ENCODE peak calls at places on chromosomes 1 and 21, in seven cellular contexts. One of them, this sample, is unnamed.

GRCh38 chr1:199113265-199113869 is 474.5 kb downstream of the PTPRC start:
- DNase-seq in SK-N-SH: peak
- DNase-seq in HepG2: peak
- DNase-seq in K562: no peak
- DNase-seq in HCT116: peak
- DNase-seq in H1: peak
- DNase-seq in GM12878: peak
- DNase-seq in this sample: no peak

GRCh38 chr1:58779837-58780585 is 3.8 kb downstream of the JUN start:
- DNase-seq in SK-N-SH: no peak
- DNase-seq in HepG2: peak
- DNase-seq in K562: no peak
- DNase-seq in HCT116: no peak
- DNase-seq in H1: no peak
- DNase-seq in GM12878: no peak
- DNase-seq in this sample: peak

GRCh38 chr1:113677250-113678158 is 81.8 kb downstream of the PHTF1 start:
- DNase-seq in SK-N-SH: peak
- DNase-seq in HepG2: peak
- DNase-seq in K562: peak
- DNase-seq in HCT116: peak
- DNase-seq in H1: no peak
- DNase-seq in GM12878: no peak
- DNase-seq in this sample: peak

GRCh38 chr1:197915217-197915616 is 2.0 kb upstream of the LHX9 start:
- DNase-seq in SK-N-SH: peak
- DNase-seq in HepG2: no peak
- DNase-seq in K562: no peak
- DNase-seq in HCT116: no peak
- DNase-seq in H1: peak
- DNase-seq in GM12878: no peak
- DNase-seq in this sample: no peak

GRCh38 chr1:217953330-217953729 is 322.2 kb downstream of the SPATA17 start:
- DNase-seq in SK-N-SH: no peak
- DNase-seq in HepG2: no peak
- DNase-seq in K562: no peak
- DNase-seq in HCT116: no peak
- DNase-seq in H1: no peak
- DNase-seq in GM12878: no peak
- DNase-seq in this sample: peak

GRCh38 chr1:37035014-37035686 is 835 bp upstream of the GRIK3 start:
- DNase-seq in SK-N-SH: no peak
- DNase-seq in HepG2: no peak
- DNase-seq in K562: no peak
- DNase-seq in HCT116: no peak
- DNase-seq in H1: peak
- DNase-seq in GM12878: no peak
- DNase-seq in this sample: no peak

GRCh38 chr1:78688701-78689100 is 39.1 kb downstream of the IFI44 start:
- DNase-seq in SK-N-SH: peak
- DNase-seq in HepG2: no peak
- DNase-seq in K562: no peak
- DNase-seq in HCT116: no peak
- DNase-seq in H1: no peak
- DNase-seq in GM12878: no peak
- DNase-seq in this sample: no peak

GRCh38 chr1:109773900-109774485 is 10.3 kb upstream of the EPS8L3 start:
- DNase-seq in SK-N-SH: no peak
- DNase-seq in HepG2: no peak
- DNase-seq in K562: no peak
- DNase-seq in HCT116: no peak
- DNase-seq in H1: no peak
- DNase-seq in GM12878: no peak
- DNase-seq in this sample: no peak

GRCh38 chr1:164804366-164804765 is 245.4 kb downstream of the PBX1 start:
- DNase-seq in SK-N-SH: no peak
- DNase-seq in HepG2: no peak
- DNase-seq in K562: no peak
- DNase-seq in HCT116: no peak
- DNase-seq in H1: no peak
- DNase-seq in GM12878: no peak
- DNase-seq in this sample: no peak

GRCh38 chr21:45948576-45949141 is 32.9 kb upstream of the COL6A1 start:
- DNase-seq in SK-N-SH: no peak
- DNase-seq in HepG2: no peak
- DNase-seq in K562: peak
- DNase-seq in HCT116: no peak
- DNase-seq in H1: no peak
- DNase-seq in GM12878: no peak
- DNase-seq in this sample: no peak

GRCh38 chr21:36584980-36585940 is 105.3 kb upstream of the CLDN14 start:
- DNase-seq in SK-N-SH: no peak
- DNase-seq in HepG2: no peak
- DNase-seq in K562: no peak
- DNase-seq in HCT116: no peak
- DNase-seq in H1: no peak
- DNase-seq in GM12878: no peak
- DNase-seq in this sample: peak
- TF ChIP-seq JUND in SK-N-SH: no peak
- TF ChIP-seq JUND in HepG2: no peak
- TF ChIP-seq JUND in K562: no peak
- TF ChIP-seq JUND in HCT116: no peak
- TF ChIP-seq JUND in H1: no peak
- TF ChIP-seq JUND in GM12878: no peak
- TF ChIP-seq JUND in this sample: no peak

DNA sequence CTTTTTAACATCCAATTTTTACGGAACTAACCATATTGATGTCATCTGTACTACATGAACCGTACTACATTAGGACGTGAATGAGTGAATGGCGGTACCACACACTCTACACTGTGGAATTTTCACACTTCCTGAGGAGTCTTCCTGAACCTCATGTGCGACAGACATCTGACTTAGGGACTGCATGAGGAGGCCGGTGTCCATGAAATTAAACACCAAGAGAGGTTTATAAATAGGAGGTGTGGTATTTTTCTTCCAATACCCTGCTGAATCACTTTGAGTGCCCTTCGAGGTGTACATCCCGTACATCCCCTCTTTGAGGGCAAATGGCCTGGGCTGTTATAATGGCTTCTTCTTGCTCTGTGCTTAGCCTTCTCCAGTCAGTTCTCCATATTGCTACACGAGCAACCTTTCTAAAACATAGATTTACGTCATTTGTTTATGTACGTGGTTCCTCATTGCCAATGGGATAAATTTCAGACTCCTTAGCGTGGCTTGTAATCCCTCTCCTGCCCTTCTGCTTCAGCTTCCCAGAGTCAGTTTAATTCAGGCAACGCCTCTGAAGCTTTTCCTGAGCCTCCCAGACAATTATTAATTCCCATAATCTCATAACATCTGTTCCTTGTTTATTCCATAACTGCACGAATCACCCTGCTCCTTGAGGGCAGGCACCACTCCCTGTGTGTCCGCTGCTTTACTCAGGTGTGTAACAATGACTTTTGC is 9.4 kb downstream of the ST3GAL3 start:
- DNase-seq in SK-N-SH: no peak
- DNase-seq in HepG2: no peak
- DNase-seq in K562: no peak
- DNase-seq in HCT116: no peak
- DNase-seq in H1: no peak
- DNase-seq in GM12878: no peak
- DNase-seq in this sample: no peak
- TF ChIP-seq JUND in SK-N-SH: no peak
- TF ChIP-seq JUND in HepG2: no peak
- TF ChIP-seq JUND in K562: no peak
- TF ChIP-seq JUND in HCT116: no peak
- TF ChIP-seq JUND in H1: no peak
- TF ChIP-seq JUND in GM12878: no peak
- TF ChIP-seq JUND in this sample: no peak

DNA sequence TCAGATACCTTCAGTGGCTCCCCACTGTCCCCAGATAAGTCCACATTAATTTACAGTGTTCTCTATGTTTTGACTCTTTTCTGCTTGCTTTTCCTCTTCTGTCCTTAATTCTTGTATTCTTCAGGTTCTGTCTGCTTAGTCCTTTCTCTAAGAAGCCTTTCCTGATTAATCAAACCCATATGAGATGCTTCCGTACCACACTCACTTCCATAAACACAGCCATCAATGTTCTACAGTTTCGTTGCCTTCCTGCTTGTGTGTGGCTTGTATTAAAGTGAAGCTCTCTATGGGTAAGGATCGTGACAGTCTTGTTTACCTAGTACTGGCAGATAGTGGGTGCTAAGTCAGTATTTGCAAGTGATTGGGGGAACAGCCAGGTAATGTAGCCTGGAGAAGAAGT is 75.9 kb downstream of the PRDM2 start:
- DNase-seq in SK-N-SH: no peak
- DNase-seq in HepG2: no peak
- DNase-seq in K562: no peak
- DNase-seq in HCT116: no peak
- DNase-seq in H1: no peak
- DNase-seq in GM12878: no peak
- DNase-seq in this sample: no peak
- TF ChIP-seq JUND in SK-N-SH: no peak
- TF ChIP-seq JUND in HepG2: no peak
- TF ChIP-seq JUND in K562: no peak
- TF ChIP-seq JUND in HCT116: no peak
- TF ChIP-seq JUND in H1: no peak
- TF ChIP-seq JUND in GM12878: no peak
- TF ChIP-seq JUND in this sample: no peak

GRCh38 chr1:212699839-212700596 is at the start of gene BATF3:
- DNase-seq in SK-N-SH: peak
- DNase-seq in HepG2: no peak
- DNase-seq in K562: peak
- DNase-seq in HCT116: no peak
- DNase-seq in H1: peak
- DNase-seq in GM12878: no peak
- DNase-seq in this sample: no peak

GRCh38 chr1:212698467-212699103 is 1.1 kb downstream of the BATF3 start:
- DNase-seq in SK-N-SH: no peak
- DNase-seq in HepG2: no peak
- DNase-seq in K562: no peak
- DNase-seq in HCT116: no peak
- DNase-seq in H1: no peak
- DNase-seq in GM12878: no peak
- DNase-seq in this sample: no peak

GRCh38 chr1:212699104-212699838 is 369 bp downstream of the BATF3 start:
- DNase-seq in SK-N-SH: peak
- DNase-seq in HepG2: peak
- DNase-seq in K562: peak
- DNase-seq in HCT116: peak
- DNase-seq in H1: peak
- DNase-seq in GM12878: no peak
- DNase-seq in this sample: peak

GRCh38 chr1:212700597-212700891 is 904 bp upstream of the BATF3 start:
- DNase-seq in SK-N-SH: peak
- DNase-seq in HepG2: no peak
- DNase-seq in K562: no peak
- DNase-seq in HCT116: no peak
- DNase-seq in H1: no peak
- DNase-seq in GM12878: no peak
- DNase-seq in this sample: no peak

GRCh38 chr1:212696721-212697331 is 2.8 kb downstream of the BATF3 start:
- DNase-seq in SK-N-SH: no peak
- DNase-seq in HepG2: no peak
- DNase-seq in K562: no peak
- DNase-seq in HCT116: no peak
- DNase-seq in H1: no peak
- DNase-seq in GM12878: no peak
- DNase-seq in this sample: no peak
- TF ChIP-seq JUND in SK-N-SH: no peak
- TF ChIP-seq JUND in HepG2: no peak
- TF ChIP-seq JUND in K562: no peak
- TF ChIP-seq JUND in HCT116: no peak
- TF ChIP-seq JUND in H1: no peak
- TF ChIP-seq JUND in GM12878: no peak
- TF ChIP-seq JUND in this sample: no peak

GRCh38 chr1:231636157-231636556 is 9.6 kb downstream of the DISC1 start:
- DNase-seq in SK-N-SH: no peak
- DNase-seq in HepG2: peak
- DNase-seq in K562: no peak
- DNase-seq in HCT116: no peak
- DNase-seq in H1: no peak
- DNase-seq in GM12878: no peak
- DNase-seq in this sample: no peak
- TF ChIP-seq JUND in SK-N-SH: peak
- TF ChIP-seq JUND in HepG2: no peak
- TF ChIP-seq JUND in K562: peak
- TF ChIP-seq JUND in HCT116: no peak
- TF ChIP-seq JUND in H1: no peak
- TF ChIP-seq JUND in GM12878: no peak
- TF ChIP-seq JUND in this sample: no peak

GRCh38 chr1:28135910-28136635 is 40.4 kb downstream of the PTAFR start:
- DNase-seq in SK-N-SH: no peak
- DNase-seq in HepG2: no peak
- DNase-seq in K562: no peak
- DNase-seq in HCT116: no peak
- DNase-seq in H1: no peak
- DNase-seq in GM12878: no peak
- DNase-seq in this sample: no peak
- TF ChIP-seq JUND in SK-N-SH: no peak
- TF ChIP-seq JUND in HepG2: no peak
- TF ChIP-seq JUND in K562: no peak
- TF ChIP-seq JUND in HCT116: no peak
- TF ChIP-seq JUND in H1: no peak
- TF ChIP-seq JUND in GM12878: no peak
- TF ChIP-seq JUND in this sample: no peak

This sample was measured in T47D.